ENCODE peak calls at places on chromosome 3, in seven cellular contexts. N, I, P, V, K, W and Y are unnamed samples.

GRCh38 chr3:11509175-11510000 is 134.3 kb downstream of the VGLL4 start:
- DNase-seq in N (no peak), K (peak), V (no peak), W (peak), P (peak), I (peak), Y (peak)

GRCh38 chr3:24683511-24684384 is 189.1 kb upstream of the THRB start:
- DNase-seq in I (peak), P (peak), W (no peak), N (peak), K (no peak), V (peak), Y (peak)

GRCh38 chr3:14503033-14503705 is 37.0 kb downstream of the GRIP2 start:
- DNase-seq in N (no peak), W (no peak), V (no peak), P (no peak), K (no peak), I (no peak), Y (no peak)

GRCh38 chr3:120678331-120678845 is 3.7 kb downstream of the HGD start:
- DNase-seq in I (peak), P (peak), W (no peak), K (peak), N (no peak), V (peak), Y (peak)

GRCh38 chr3:40873456-40873855 is 325.8 kb upstream of the CTNNB1 start:
- DNase-seq in I (no peak), V (no peak), P (no peak), N (no peak), K (no peak), W (no peak), Y (no peak)

GRCh38 chr3:101950985-101951733 is 101.8 kb downstream of the NFKBIZ start:
- DNase-seq in P (no peak), N (no peak), V (no peak), W (no peak), K (peak), I (no peak), Y (peak)

GRCh38 chr3:13874891-13875290 is 5.0 kb downstream of the WNT7A start:
- DNase-seq in K (no peak), I (peak), P (no peak), N (no peak), W (no peak), V (no peak), Y (no peak)

GRCh38 chr3:38588995-38589937 is 60.2 kb downstream of the SCN5A start:
- DNase-seq in P (no peak), K (no peak), I (no peak), N (no peak), V (no peak), W (peak), Y (no peak)

GRCh38 chr3:172332256-172333041 is 115.8 kb downstream of the GHSR start:
- DNase-seq in V (peak), W (peak), I (peak), K (peak), P (no peak), N (no peak), Y (peak)

GRCh38 chr3:156483961-156484787 is 70.7 kb downstream of the SSR3 start:
- DNase-seq in K (no peak), V (peak), W (no peak), I (peak), N (no peak), P (no peak), Y (peak)

GRCh38 chr3:122092460-122093165 is 37.5 kb downstream of the CD86 start:
- DNase-seq in N (no peak), V (peak), I (peak), W (no peak), K (peak), P (no peak), Y (peak)

GRCh38 chr3:53342353-53342752 is 5.0 kb downstream of the DCP1A start:
- DNase-seq in W (no peak), K (no peak), P (no peak), N (no peak), V (no peak), I (no peak), Y (no peak)

GRCh38 chr3:54917172-54917571 is 10.7 kb downstream of the LRTM1 start:
- DNase-seq in I (no peak), V (no peak), W (no peak), N (no peak), P (peak), K (no peak), Y (peak)

GRCh38 chr3:150412599-150413069 is 4.5 kb downstream of the TSC22D2 start:
- DNase-seq in W (no peak), V (peak), K (no peak), N (no peak), I (peak), P (peak), Y (peak)

GRCh38 chr3:120559228-120560061 is 36.7 kb upstream of the NDUFB4 start:
- DNase-seq in V (peak), W (no peak), I (peak), N (peak), P (no peak), K (no peak), Y (peak)

GRCh38 chr3:190238871-190239270 is 83.4 kb downstream of the CLDN1 start:
- DNase-seq in K (no peak), V (no peak), P (no peak), N (no peak), W (no peak), I (no peak), Y (no peak)

GRCh38 chr3:176987901-176988300 is 209.4 kb downstream of the TBL1XR1 start:
- DNase-seq in K (no peak), I (peak), N (no peak), V (no peak), P (no peak), W (no peak), Y (no peak)

GRCh38 chr3:114550155-114550554 is 256.3 kb downstream of the TIGIT start:
- DNase-seq in I (no peak), K (no peak), V (no peak), W (no peak), P (no peak), N (peak), Y (no peak)

GRCh38 chr3:13776253-13777050 is 103.4 kb downstream of the WNT7A start:
- DNase-seq in N (no peak), I (no peak), W (peak), P (no peak), V (no peak), K (no peak), Y (no peak)

GRCh38 chr3:31004025-31004678 is 109.7 kb upstream of the GADL1 start:
- DNase-seq in I (peak), N (peak), V (no peak), P (peak), K (no peak), W (no peak), Y (peak)

GRCh38 chr3:8239718-8240698 is 261.6 kb upstream of the LMCD1 start:
- DNase-seq in K (peak), W (no peak), N (peak), V (peak), P (peak), I (peak), Y (peak)

GRCh38 chr3:54814224-54814623 is 113.6 kb downstream of the LRTM1 start:
- DNase-seq in K (no peak), I (no peak), P (no peak), V (no peak), N (no peak), W (no peak), Y (no peak)

GRCh38 chr3:112074006-112074405 is 12.2 kb upstream of the C3orf52 start:
- DNase-seq in P (no peak), K (no peak), V (no peak), W (no peak), N (no peak), I (peak), Y (peak)

GRCh38 chr3:140196970-140197369 is 262.0 kb downstream of the CLSTN2 start:
- DNase-seq in N (no peak), P (no peak), W (no peak), V (no peak), K (no peak), I (no peak), Y (no peak)

GRCh38 chr3:101675709-101676218 is 1.2 kb downstream of the ZBTB11 start:
- DNase-seq in V (no peak), N (no peak), P (no peak), K (no peak), W (no peak), I (no peak), Y (no peak)

GRCh38 chr3:87873136-87873535 is 185.7 kb downstream of the CGGBP1 start:
- DNase-seq in K (no peak), N (no peak), W (no peak), I (peak), V (no peak), P (no peak), Y (no peak)

GRCh38 chr3:123642182-123642956 is 57.5 kb upstream of the HACD2 start:
- DNase-seq in K (peak), I (peak), V (peak), W (peak), N (peak), P (peak), Y (peak)

GRCh38 chr3:188533612-188534357 is 379.8 kb downstream of the LPP start:
- DNase-seq in W (no peak), V (no peak), N (no peak), K (no peak), P (no peak), I (no peak), Y (no peak)

GRCh38 chr3:150238995-150239612 is 169.0 kb upstream of the TSC22D2 start:
- DNase-seq in W (no peak), P (no peak), V (peak), N (no peak), I (peak), K (peak), Y (no peak)